ENCODE peak calls at places on chromosomes 5 and 9, in nine cellular contexts. Z, W, T, H, E, Y, P, I and Q are unnamed samples.
A peak's percentile ranks its signal among the peaks of the same experiment; 100 is the strongest.

GRCh38 chr9:123081824-123082223 is 48.4 kb downstream of the GPR21 start:
- DNase-seq in P (no peak), H (no peak), T (no peak), W (no peak), Z (no peak), I (no peak), Y (peak; percentile 13), E (peak; percentile 48), Q (no peak)

GRCh38 chr5:164301708-164302107 is 796.3 kb downstream of the MAT2B start:
- DNase-seq in I (no peak), W (no peak), Z (no peak), Y (no peak), H (no peak), P (no peak), E (no peak), T (no peak), Q (no peak)

GRCh38 chr9:37746448-37747270 is 6.9 kb upstream of the TRMT10B start:
- DNase-seq in T (no peak), P (no peak), Z (no peak), W (peak; percentile 62), E (no peak), I (no peak), Y (no peak), H (no peak), Q (no peak)

GRCh38 chr5:109192543-109193281 is 217.1 kb downstream of the PJA2 start:
- DNase-seq in W (no peak), P (no peak), H (no peak), I (no peak), Y (no peak), T (no peak), Z (no peak), E (no peak), Q (no peak)

GRCh38 chr5:160970605-160971191 is 118.7 kb upstream of the ATP10B start:
- DNase-seq in T (no peak), Y (no peak), H (no peak), I (no peak), P (no peak), W (no peak), E (no peak), Z (no peak), Q (no peak)

GRCh38 chr9:7223981-7224380 is 466.2 kb downstream of the KDM4C start:
- DNase-seq in E (no peak), Z (no peak), W (no peak), I (no peak), T (no peak), P (no peak), Y (no peak), H (no peak), Q (no peak)

GRCh38 chr5:106862450-106863193 is 808.1 kb downstream of the EFNA5 start:
- DNase-seq in T (no peak), Y (no peak), W (no peak), H (no peak), P (no peak), I (no peak), Z (no peak), E (no peak), Q (no peak)

GRCh38 chr5:139495644-139496435 is 13.3 kb upstream of the STING1 start:
- DNase-seq in W (no peak), T (no peak), P (no peak), H (no peak), Z (no peak), E (no peak), I (no peak), Y (no peak), Q (no peak)

GRCh38 chr5:134576386-134577021 is 51.0 kb downstream of the JADE2 start:
- DNase-seq in H (no peak), Z (peak; percentile 18), P (no peak), Y (no peak), W (no peak), T (no peak), I (no peak), E (no peak), Q (no peak)

GRCh38 chr5:55416306-55416705 is 108.5 kb downstream of the MTREX start:
- DNase-seq in T (no peak), P (no peak), Z (no peak), H (no peak), W (no peak), E (no peak), I (no peak), Y (no peak), Q (no peak)

GRCh38 chr5:127040779-127041520 is 10.6 kb upstream of the MARCHF3 start:
- DNase-seq in Y (no peak), Z (peak; percentile 15), W (no peak), I (no peak), P (no peak), E (no peak), T (peak; percentile 40), H (peak; percentile 28), Q (no peak)

GRCh38 chr5:87114631-87115030 is 153.1 kb upstream of the RASA1 start:
- DNase-seq in I (no peak), Y (no peak), T (no peak), Z (no peak), W (no peak), H (no peak), P (no peak), E (no peak), Q (no peak)

GRCh38 chr9:134476256-134476941 is 150.1 kb downstream of the RXRA start:
- DNase-seq in E (no peak), T (no peak), Z (no peak), Y (no peak), I (no peak), P (no peak), W (no peak), H (no peak), Q (no peak)

GRCh38 chr9:32551491-32552049 is 557 bp upstream of the SMIM27 start:
- DNase-seq in T (peak; percentile 42), E (peak; percentile 14), H (no peak), Y (peak; percentile 28), Z (peak; percentile 58), W (peak; percentile 86), I (no peak), P (no peak), Q (no peak)

GRCh38 chr9:83980395-83981125 is at the start of gene RMI1:
- DNase-seq in I (peak; percentile 99), Y (peak; percentile 91), Z (peak; percentile 99), H (peak; percentile 99), T (peak; percentile 99), P (peak; percentile 94), E (peak; percentile 96), W (peak; percentile 100), Q (peak; percentile 99)
- TF ChIP-seq POLR2A in I (peak; percentile 97), Y (peak; percentile 67), Z (peak; percentile 98), H (no peak), T (peak; percentile 96), P (peak; percentile 94), E (peak; percentile 97), W (peak; percentile 97), Q (peak; percentile 94)

DNA sequence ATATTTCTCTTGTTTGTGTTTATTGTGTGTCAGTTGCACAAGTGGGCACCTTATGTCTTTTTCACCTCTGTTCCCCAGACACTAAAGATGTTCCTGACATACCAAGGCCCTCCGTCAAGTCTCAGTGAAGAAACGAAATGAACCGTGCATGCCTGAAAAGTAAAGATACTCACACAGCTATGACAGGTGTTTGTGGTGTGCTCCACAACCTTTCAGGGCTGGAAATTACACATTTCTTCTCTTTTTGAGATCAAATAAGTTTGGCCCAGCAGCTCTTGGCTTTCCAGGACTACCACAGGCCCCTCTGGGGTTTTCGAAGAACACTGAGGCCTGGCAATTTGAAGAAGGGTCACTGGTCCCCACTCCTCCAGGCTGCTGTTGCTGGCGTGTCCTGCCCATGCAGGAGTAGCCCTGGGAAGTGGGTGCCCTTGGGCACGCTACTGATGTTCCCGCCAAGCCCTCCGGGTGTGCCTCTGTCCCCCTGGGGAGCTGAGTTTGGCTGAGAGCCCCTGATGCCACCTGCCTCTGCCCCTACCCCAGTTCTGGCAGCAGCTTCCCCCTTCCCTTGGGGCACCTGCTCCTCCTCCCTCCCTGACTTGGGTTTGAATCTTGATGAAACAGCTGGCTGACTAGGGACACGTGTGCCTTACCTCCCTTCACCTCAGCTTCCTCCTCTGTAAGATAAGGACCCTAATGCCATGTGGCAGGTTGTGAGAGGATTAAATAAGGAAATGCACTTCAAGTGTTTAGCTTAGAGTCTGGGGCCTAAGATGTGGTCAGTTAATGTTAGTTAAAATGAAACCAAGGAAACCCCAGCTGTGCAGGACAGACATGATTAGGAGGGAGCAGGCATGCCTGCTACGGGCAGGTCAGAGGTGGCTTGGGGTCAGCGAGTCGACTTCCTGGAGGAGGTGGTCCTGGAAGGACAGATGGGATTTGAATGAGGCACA is 49.1 kb upstream of the GADD45G start:
- DNase-seq in P (no peak), I (no peak), E (no peak), Y (no peak), H (no peak), Z (no peak), T (no peak), W (peak; percentile 72), Q (no peak)
- H3K4me3 ChIP-seq in P (no peak overlapping the region), I (peak overlapping the region; percentile 15), E (peak overlapping the region; percentile 42), Y (peak overlapping the region; percentile 5), H (no peak overlapping the region), Z (no peak overlapping the region), T (no peak overlapping the region), W (no peak overlapping the region), Q (no peak overlapping the region)

GRCh38 chr9:136373300-136374182 is at the start of gene CARD9:
- DNase-seq in T (no peak), P (no peak), Z (no peak), Y (no peak), I (no peak), W (no peak), H (no peak), E (peak; percentile 66), Q (peak; percentile 13)
- TF ChIP-seq POLR2A in T (no peak), P (no peak), Z (no peak), Y (no peak), I (no peak), W (no peak), H (no peak), E (peak; percentile 36), Q (no peak)

GRCh38 chr5:115190388-115190787 is 20.7 kb upstream of the TRIM36 start:
- DNase-seq in P (no peak), T (no peak), Y (no peak), I (no peak), Z (no peak), E (no peak), H (no peak), W (no peak), Q (no peak)
- H3K4me3 ChIP-seq in P (no peak overlapping the region), T (no peak overlapping the region), Y (no peak overlapping the region), I (no peak overlapping the region), Z (no peak overlapping the region), E (no peak overlapping the region), H (no peak overlapping the region), W (no peak overlapping the region), Q (no peak overlapping the region)